ENCODE peak calls at places on chromosome 6, in six cellular contexts. One of them, this sample, is unnamed.

GRCh38 chr6:40472354-40472753 is 114.8 kb downstream of the LRFN2 start:
- DNase-seq in H9: no peak
- DNase-seq in cardiac muscle cell: no peak
- DNase-seq in prostate gland: no peak
- DNase-seq in heart right ventricle: no peak
- DNase-seq in right atrium auricular region: no peak
- DNase-seq in this sample: no peak

GRCh38 chr6:140850438-140850837 is 1282.3 kb upstream of the GJE1 start:
- DNase-seq in H9: no peak
- DNase-seq in cardiac muscle cell: peak
- DNase-seq in prostate gland: no peak
- DNase-seq in heart right ventricle: no peak
- DNase-seq in right atrium auricular region: no peak
- DNase-seq in this sample: no peak

GRCh38 chr6:75275067-75275466 is 9.5 kb downstream of the TMEM30A start:
- DNase-seq in H9: no peak
- DNase-seq in cardiac muscle cell: peak
- DNase-seq in prostate gland: no peak
- DNase-seq in heart right ventricle: no peak
- DNase-seq in right atrium auricular region: no peak
- DNase-seq in this sample: no peak

GRCh38 chr6:23228439-23229024 is 659.2 kb downstream of the HDGFL1 start:
- DNase-seq in H9: no peak
- DNase-seq in cardiac muscle cell: no peak
- DNase-seq in prostate gland: no peak
- DNase-seq in heart right ventricle: no peak
- DNase-seq in right atrium auricular region: no peak
- DNase-seq in this sample: no peak

GRCh38 chr6:48610846-48611245 is 499.8 kb upstream of the PTCHD4 start:
- DNase-seq in H9: no peak
- DNase-seq in cardiac muscle cell: peak
- DNase-seq in prostate gland: no peak
- DNase-seq in heart right ventricle: no peak
- DNase-seq in right atrium auricular region: no peak
- DNase-seq in this sample: no peak

GRCh38 chr6:108638993-108639392 is 78.3 kb downstream of the FOXO3 start:
- DNase-seq in H9: no peak
- DNase-seq in cardiac muscle cell: no peak
- DNase-seq in prostate gland: no peak
- DNase-seq in heart right ventricle: no peak
- DNase-seq in right atrium auricular region: no peak
- DNase-seq in this sample: no peak

GRCh38 chr6:91130126-91130525 is 543.3 kb upstream of the MAP3K7 start:
- DNase-seq in H9: no peak
- DNase-seq in cardiac muscle cell: no peak
- DNase-seq in prostate gland: no peak
- DNase-seq in heart right ventricle: no peak
- DNase-seq in right atrium auricular region: no peak
- DNase-seq in this sample: no peak

GRCh38 chr6:129598244-129599187 is 111.5 kb downstream of the ARHGAP18 start:
- DNase-seq in H9: no peak
- DNase-seq in cardiac muscle cell: peak
- DNase-seq in prostate gland: peak
- DNase-seq in heart right ventricle: no peak
- DNase-seq in right atrium auricular region: no peak
- DNase-seq in this sample: no peak

GRCh38 chr6:10205120-10205519 is 209.8 kb downstream of the TFAP2A start:
- DNase-seq in H9: no peak
- DNase-seq in cardiac muscle cell: no peak
- DNase-seq in prostate gland: peak
- DNase-seq in heart right ventricle: no peak
- DNase-seq in right atrium auricular region: no peak
- DNase-seq in this sample: no peak

GRCh38 chr6:134589512-134589911 is 271.6 kb upstream of the SGK1 start:
- DNase-seq in H9: peak
- DNase-seq in cardiac muscle cell: peak
- DNase-seq in prostate gland: no peak
- DNase-seq in heart right ventricle: no peak
- DNase-seq in right atrium auricular region: no peak
- DNase-seq in this sample: no peak

GRCh38 chr6:106448000-106448426 is 87.5 kb downstream of the CRYBG1 start:
- DNase-seq in H9: no peak
- DNase-seq in cardiac muscle cell: no peak
- DNase-seq in prostate gland: no peak
- DNase-seq in heart right ventricle: peak
- DNase-seq in right atrium auricular region: no peak
- DNase-seq in this sample: no peak

DNA sequence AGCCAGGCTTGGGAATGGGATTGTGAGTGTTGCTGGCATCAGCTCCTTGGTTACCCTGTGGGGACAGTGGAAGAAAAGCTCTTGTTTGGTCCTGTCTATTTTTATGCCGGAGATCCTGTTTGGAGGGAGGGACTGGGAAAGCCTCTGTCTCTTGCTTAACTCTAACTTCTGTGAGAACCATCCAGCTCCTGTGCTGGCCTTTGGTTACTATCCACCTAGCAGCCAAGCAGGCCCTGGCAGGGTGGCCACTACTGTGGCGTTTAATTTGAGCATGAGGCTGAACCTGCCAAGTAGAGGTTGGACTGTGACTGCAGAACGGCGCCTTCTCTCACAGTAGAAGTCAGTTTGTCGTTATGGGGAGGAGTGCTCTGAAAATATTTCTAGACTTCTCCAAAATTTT is 193.4 kb downstream of the UTRN start:
- DNase-seq in H9: no peak
- DNase-seq in cardiac muscle cell: no peak
- DNase-seq in prostate gland: peak
- DNase-seq in heart right ventricle: peak
- DNase-seq in right atrium auricular region: no peak
- DNase-seq in this sample: peak
- H3K27ac ChIP-seq in H9: no peak
- H3K27ac ChIP-seq in cardiac muscle cell: no peak
- H3K27ac ChIP-seq in prostate gland: peak
- H3K27ac ChIP-seq in heart right ventricle: peak
- H3K27ac ChIP-seq in right atrium auricular region: peak
- H3K27ac ChIP-seq in this sample: no peak

DNA sequence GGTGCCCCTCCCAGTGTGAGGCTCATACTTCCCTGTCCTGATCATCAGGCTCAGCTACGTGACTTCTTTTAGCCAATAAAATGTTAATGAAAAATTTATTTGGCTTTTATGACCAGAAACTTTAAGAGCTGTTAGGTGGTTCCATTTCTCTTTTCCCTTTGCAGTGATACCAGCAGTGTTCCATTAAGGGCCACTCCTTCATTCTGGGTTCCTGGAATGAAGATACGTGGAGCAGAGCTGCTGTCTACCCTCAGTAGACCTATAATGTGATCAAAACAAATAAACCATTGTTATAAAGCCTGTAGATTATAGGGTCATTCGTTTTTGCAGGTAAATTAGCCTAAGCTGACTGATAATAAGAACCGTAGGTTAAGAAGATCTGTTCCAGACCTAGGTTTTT is 228.0 kb downstream of the ZFAND3 start:
- DNase-seq in H9: no peak
- DNase-seq in cardiac muscle cell: no peak
- DNase-seq in prostate gland: no peak
- DNase-seq in heart right ventricle: no peak
- DNase-seq in right atrium auricular region: no peak
- DNase-seq in this sample: no peak
- H3K27ac ChIP-seq in H9: no peak
- H3K27ac ChIP-seq in cardiac muscle cell: no peak
- H3K27ac ChIP-seq in prostate gland: no peak
- H3K27ac ChIP-seq in heart right ventricle: no peak
- H3K27ac ChIP-seq in right atrium auricular region: no peak
- H3K27ac ChIP-seq in this sample: no peak

GRCh38 chr6:147201885-147202515 is 2.2 kb upstream of the STXBP5 start:
- DNase-seq in H9: peak
- DNase-seq in cardiac muscle cell: peak
- DNase-seq in prostate gland: no peak
- DNase-seq in heart right ventricle: no peak
- DNase-seq in right atrium auricular region: no peak
- DNase-seq in this sample: no peak
- H3K27ac ChIP-seq in H9: no peak
- H3K27ac ChIP-seq in cardiac muscle cell: no peak
- H3K27ac ChIP-seq in prostate gland: peak
- H3K27ac ChIP-seq in heart right ventricle: peak
- H3K27ac ChIP-seq in right atrium auricular region: peak
- H3K27ac ChIP-seq in this sample: peak

GRCh38 chr6:115241373-115241772 is 819.3 kb downstream of the FRK start:
- DNase-seq in H9: no peak
- DNase-seq in cardiac muscle cell: no peak
- DNase-seq in prostate gland: no peak
- DNase-seq in heart right ventricle: no peak
- DNase-seq in right atrium auricular region: no peak
- DNase-seq in this sample: no peak
- H3K27ac ChIP-seq in H9: no peak
- H3K27ac ChIP-seq in cardiac muscle cell: no peak
- H3K27ac ChIP-seq in prostate gland: no peak
- H3K27ac ChIP-seq in heart right ventricle: no peak
- H3K27ac ChIP-seq in right atrium auricular region: no peak
- H3K27ac ChIP-seq in this sample: no peak

GRCh38 chr6:139133272-139133671 is 1.6 kb upstream of the HECA start:
- DNase-seq in H9: no peak
- DNase-seq in cardiac muscle cell: no peak
- DNase-seq in prostate gland: no peak
- DNase-seq in heart right ventricle: no peak
- DNase-seq in right atrium auricular region: no peak
- DNase-seq in this sample: no peak
- H3K27ac ChIP-seq in H9: no peak
- H3K27ac ChIP-seq in cardiac muscle cell: no peak
- H3K27ac ChIP-seq in prostate gland: peak
- H3K27ac ChIP-seq in heart right ventricle: peak
- H3K27ac ChIP-seq in right atrium auricular region: peak
- H3K27ac ChIP-seq in this sample: peak

DNA sequence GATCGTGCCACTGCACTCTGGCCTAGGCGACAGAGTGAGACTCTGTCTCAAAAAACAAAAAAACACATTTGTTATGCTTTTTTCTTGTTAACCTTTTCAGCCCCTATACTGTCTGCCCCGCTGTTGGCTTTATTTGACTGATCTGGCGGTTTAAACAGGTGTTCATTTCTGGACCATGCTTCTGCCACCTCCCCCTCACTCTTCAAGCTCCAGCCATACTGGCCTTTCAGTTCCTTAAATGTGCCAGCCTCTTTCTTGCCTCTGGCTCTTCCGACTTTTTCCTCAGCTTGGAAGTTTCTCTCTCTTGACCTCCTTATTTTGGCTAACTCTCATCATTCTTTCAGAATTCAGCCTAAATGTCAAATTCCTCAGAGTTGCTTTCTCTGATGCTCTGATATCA is 35.2 kb upstream of the TXLNB start:
- DNase-seq in H9: no peak
- DNase-seq in cardiac muscle cell: no peak
- DNase-seq in prostate gland: no peak
- DNase-seq in heart right ventricle: no peak
- DNase-seq in right atrium auricular region: no peak
- DNase-seq in this sample: no peak
- H3K27ac ChIP-seq in H9: no peak
- H3K27ac ChIP-seq in cardiac muscle cell: no peak
- H3K27ac ChIP-seq in prostate gland: no peak
- H3K27ac ChIP-seq in heart right ventricle: no peak
- H3K27ac ChIP-seq in right atrium auricular region: no peak
- H3K27ac ChIP-seq in this sample: no peak

GRCh38 chr6:7242835-7243187 is 70.2 kb downstream of the SSR1 start:
- DNase-seq in H9: no peak
- DNase-seq in cardiac muscle cell: no peak
- DNase-seq in prostate gland: no peak
- DNase-seq in heart right ventricle: no peak
- DNase-seq in right atrium auricular region: no peak
- DNase-seq in this sample: no peak

GRCh38 chr6:7240351-7240750 is 72.6 kb downstream of the SSR1 start:
- DNase-seq in H9: no peak
- DNase-seq in cardiac muscle cell: no peak
- DNase-seq in prostate gland: no peak
- DNase-seq in heart right ventricle: no peak
- DNase-seq in right atrium auricular region: no peak
- DNase-seq in this sample: no peak

GRCh38 chr6:7241160-7241559 is 71.8 kb downstream of the SSR1 start:
- DNase-seq in H9: no peak
- DNase-seq in cardiac muscle cell: no peak
- DNase-seq in prostate gland: peak
- DNase-seq in heart right ventricle: no peak
- DNase-seq in right atrium auricular region: no peak
- DNase-seq in this sample: no peak

GRCh38 chr6:7243188-7243942 is 69.6 kb downstream of the SSR1 start:
- DNase-seq in H9: peak
- DNase-seq in cardiac muscle cell: peak
- DNase-seq in prostate gland: no peak
- DNase-seq in heart right ventricle: no peak
- DNase-seq in right atrium auricular region: peak
- DNase-seq in this sample: no peak

DNA sequence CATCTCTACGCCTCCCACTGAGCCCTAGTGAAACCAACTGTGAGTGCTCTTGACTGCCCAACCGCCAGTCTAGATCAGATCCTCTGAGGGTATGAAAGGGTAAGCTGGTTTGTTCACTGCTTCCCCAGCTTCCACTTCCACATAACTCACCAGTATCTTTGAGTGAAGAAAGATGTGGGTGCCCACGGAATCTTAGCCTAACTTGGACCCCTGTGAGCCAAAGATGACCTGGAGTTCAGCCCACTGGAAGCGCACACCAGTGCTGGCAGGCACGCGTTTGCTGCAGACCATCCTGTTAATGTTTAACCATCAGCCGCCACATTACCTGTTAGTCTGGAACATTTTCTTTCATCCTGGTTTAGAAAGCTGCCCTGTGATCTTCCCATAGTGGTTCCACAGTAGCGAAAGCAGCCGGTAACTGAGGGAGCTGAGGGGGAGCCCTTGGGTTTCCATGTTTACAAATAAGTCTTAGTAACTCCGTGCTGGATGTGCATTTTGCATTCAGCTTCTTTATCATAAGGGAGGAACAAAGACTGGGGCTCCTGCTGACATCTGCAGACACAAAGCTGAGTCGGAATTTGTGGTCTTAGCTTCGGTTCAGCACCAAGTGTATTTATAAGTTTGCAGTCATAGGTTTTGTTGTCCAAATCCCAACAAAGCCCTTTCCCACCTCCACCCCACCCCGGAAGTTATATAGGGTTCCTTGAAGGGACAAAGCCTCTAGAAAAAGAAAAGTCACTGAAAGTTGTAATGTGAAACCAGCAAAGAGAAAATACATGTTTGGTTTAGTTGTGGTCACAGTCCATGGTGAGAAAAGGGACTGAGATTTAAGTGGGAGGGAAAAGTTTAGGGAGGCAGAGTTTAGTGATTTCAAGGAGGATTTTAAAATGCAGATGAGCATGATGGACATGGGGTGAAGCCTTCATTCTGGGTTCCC is 71.0 kb downstream of the SSR1 start:
- DNase-seq in H9: no peak
- DNase-seq in cardiac muscle cell: no peak
- DNase-seq in prostate gland: no peak
- DNase-seq in heart right ventricle: no peak
- DNase-seq in right atrium auricular region: no peak
- DNase-seq in this sample: no peak
- H3K27ac ChIP-seq in H9: no peak
- H3K27ac ChIP-seq in cardiac muscle cell: peak
- H3K27ac ChIP-seq in prostate gland: peak
- H3K27ac ChIP-seq in heart right ventricle: peak
- H3K27ac ChIP-seq in right atrium auricular region: peak
- H3K27ac ChIP-seq in this sample: no peak

GRCh38 chr6:132114201-132114860 is 163.2 kb upstream of the CCN2 start:
- DNase-seq in H9: no peak
- DNase-seq in cardiac muscle cell: peak
- DNase-seq in prostate gland: no peak
- DNase-seq in heart right ventricle: no peak
- DNase-seq in right atrium auricular region: no peak
- DNase-seq in this sample: no peak

GRCh38 chr6:132118144-132118543 is 167.0 kb upstream of the CCN2 start:
- DNase-seq in H9: no peak
- DNase-seq in cardiac muscle cell: no peak
- DNase-seq in prostate gland: no peak
- DNase-seq in heart right ventricle: no peak
- DNase-seq in right atrium auricular region: no peak
- DNase-seq in this sample: no peak

GRCh38 chr6:132115714-132116366 is 164.7 kb upstream of the CCN2 start:
- DNase-seq in H9: no peak
- DNase-seq in cardiac muscle cell: no peak
- DNase-seq in prostate gland: no peak
- DNase-seq in heart right ventricle: no peak
- DNase-seq in right atrium auricular region: no peak
- DNase-seq in this sample: no peak
- H3K27ac ChIP-seq in H9: no peak
- H3K27ac ChIP-seq in cardiac muscle cell: no peak
- H3K27ac ChIP-seq in prostate gland: no peak
- H3K27ac ChIP-seq in heart right ventricle: peak
- H3K27ac ChIP-seq in right atrium auricular region: peak
- H3K27ac ChIP-seq in this sample: no peak

This sample was measured in substantia nigra.